ENCODE peak calls at places on chromosomes 1 and 21, in eight cellular contexts. O, G, I, U, T, P, J and L are unnamed samples.

GRCh38 chr1:118204106-118204505 is 19.1 kb upstream of the SPAG17 start:
- DNase-seq in G (no peak), U (no peak), T (no peak), I (no peak), O (no peak), J (no peak), P (no peak), L (no peak)

GRCh38 chr21:31470896-31471694 is 127.0 kb upstream of the TIAM1 start:
- DNase-seq in T (no peak), U (no peak), P (no peak), I (no peak), G (no peak), J (no peak), O (no peak), L (no peak)

GRCh38 chr1:165823552-165824268 is 3.7 kb upstream of the UCK2 start:
- DNase-seq in U (peak; percentile 14), P (no peak), G (no peak), I (no peak), T (no peak), O (no peak), J (no peak), L (no peak)

GRCh38 chr1:169689395-169689794 is 22.0 kb downstream of the SELL start:
- DNase-seq in G (no peak), T (no peak), O (no peak), P (no peak), U (no peak), J (no peak), I (no peak), L (no peak)

GRCh38 chr1:175564723-175565122 is 178.7 kb downstream of the TNR start:
- DNase-seq in J (no peak), G (no peak), T (no peak), O (no peak), I (no peak), P (no peak), U (no peak), L (no peak)

GRCh38 chr1:44489481-44489880 is 84.4 kb downstream of the RNF220 start:
- DNase-seq in T (no peak), G (no peak), J (no peak), I (no peak), O (no peak), U (no peak), P (no peak), L (peak; percentile 30)

GRCh38 chr1:162873671-162874666 is 13.0 kb upstream of the CCDC190 start:
- DNase-seq in G (peak; percentile 72), P (no peak), J (no peak), I (no peak), U (peak; percentile 96), O (no peak), T (no peak), L (no peak)

GRCh38 chr1:81731989-81732388 is 68.7 kb upstream of the ADGRL2 start:
- DNase-seq in U (peak; percentile 69), I (no peak), T (no peak), P (no peak), G (no peak), O (no peak), J (no peak), L (peak; percentile 26)

GRCh38 chr1:230797376-230798186 is 50.4 kb downstream of the CAPN9 start:
- DNase-seq in J (no peak), T (peak; percentile 86), U (peak; percentile 85), I (no peak), O (peak; percentile 70), P (peak; percentile 60), G (peak; percentile 70), L (peak; percentile 6)

GRCh38 chr1:230798491-230798890 is 51.3 kb downstream of the CAPN9 start:
- DNase-seq in I (no peak), P (no peak), U (no peak), T (no peak), G (no peak), J (no peak), O (no peak), L (no peak)

GRCh38 chr1:230798187-230798484 is 50.9 kb downstream of the CAPN9 start:
- DNase-seq in U (no peak), O (no peak), P (no peak), J (no peak), T (no peak), G (no peak), I (no peak), L (no peak)

GRCh38 chr1:230794871-230795645 is 47.9 kb downstream of the CAPN9 start:
- DNase-seq in J (no peak), U (no peak), I (no peak), T (no peak), P (no peak), O (peak; percentile 36), G (no peak), L (no peak)

DNA sequence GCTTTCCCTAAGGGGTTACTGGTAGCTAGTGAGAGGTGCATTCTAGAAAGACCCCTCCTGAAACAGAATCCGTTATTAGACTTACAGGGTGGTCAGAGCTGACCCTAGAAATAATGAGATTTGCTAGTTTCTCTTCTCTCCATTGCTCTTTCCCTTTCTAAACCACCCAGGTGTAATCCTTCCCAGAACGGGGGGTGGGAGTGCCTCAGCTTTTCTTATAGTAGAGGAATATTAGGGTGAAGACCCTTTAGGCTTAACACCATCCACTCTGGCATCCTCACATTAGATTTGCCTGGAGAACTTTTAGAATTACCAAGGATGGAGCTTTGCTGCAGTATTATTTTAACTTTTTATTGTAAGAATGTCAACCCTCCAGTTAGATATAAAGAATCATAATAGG is 49.4 kb downstream of the CAPN9 start:
- DNase-seq in I (no peak), P (no peak), G (no peak), O (no peak), T (no peak), U (no peak), J (no peak), L (no peak)
- H3K4me3 ChIP-seq in I (no peak overlapping the region), P (no peak overlapping the region), G (no peak overlapping the region), O (no peak overlapping the region), T (no peak overlapping the region), U (no peak overlapping the region), J (no peak overlapping the region), L (no peak overlapping the region)

GRCh38 chr1:210597555-210598134 is 268.9 kb downstream of the HHAT start:
- DNase-seq in J (no peak), P (no peak), G (peak; percentile 84), T (no peak), U (peak; percentile 92), I (no peak), O (no peak), L (peak; percentile 83)
- H3K4me3 ChIP-seq in J (no peak overlapping the region), P (no peak overlapping the region), G (no peak overlapping the region), T (no peak overlapping the region), U (no peak overlapping the region), I (no peak overlapping the region), O (no peak overlapping the region), L (no peak overlapping the region)

GRCh38 chr1:72986591-72987290 is 704.4 kb upstream of the NEGR1 start:
- DNase-seq in J (no peak), O (no peak), G (no peak), U (no peak), T (no peak), I (no peak), P (no peak), L (no peak)
- H3K4me3 ChIP-seq in J (no peak overlapping the region), O (no peak overlapping the region), G (no peak overlapping the region), U (no peak overlapping the region), T (no peak overlapping the region), I (no peak overlapping the region), P (no peak overlapping the region), L (no peak overlapping the region)

DNA sequence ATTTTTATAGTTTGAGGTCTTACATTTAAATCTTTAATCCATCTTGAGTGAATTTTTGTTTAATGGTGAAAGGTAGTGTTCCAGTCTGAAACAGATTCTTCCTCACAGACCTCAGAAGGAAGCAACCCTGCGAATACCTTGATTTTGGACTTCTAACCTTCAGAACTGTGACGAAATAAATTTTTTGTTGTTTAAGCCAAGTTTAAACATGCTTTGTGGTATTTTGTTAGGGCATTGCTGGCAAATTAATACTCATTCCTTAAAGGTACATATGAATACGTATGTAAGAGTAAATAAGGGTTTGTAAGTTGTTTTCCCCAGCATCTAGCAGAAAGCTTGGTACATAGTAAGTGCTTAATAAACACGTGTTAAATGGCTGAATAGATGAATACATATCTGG is 100.3 kb downstream of the SEC16B start:
- DNase-seq in U (no peak), I (no peak), O (no peak), G (no peak), J (no peak), T (no peak), P (no peak), L (no peak)
- H3K4me3 ChIP-seq in U (no peak overlapping the region), I (no peak overlapping the region), O (no peak overlapping the region), G (no peak overlapping the region), J (no peak overlapping the region), T (no peak overlapping the region), P (no peak overlapping the region), L (no peak overlapping the region)

GRCh38 chr1:21317035-21317689 is 26.9 kb upstream of the ECE1 start:
- DNase-seq in O (peak; percentile 90), T (no peak), I (no peak), J (no peak), U (peak; percentile 82), P (peak; percentile 74), G (no peak), L (no peak)
- H3K4me3 ChIP-seq in O (no peak overlapping the region), T (no peak overlapping the region), I (no peak overlapping the region), J (no peak overlapping the region), U (no peak overlapping the region), P (no peak overlapping the region), G (no peak overlapping the region), L (no peak overlapping the region)

GRCh38 chr1:16236495-16237342 is at the start of gene CPLANE2:
- DNase-seq in I (peak; percentile 98), G (peak; percentile 67), T (peak; percentile 97), O (peak; percentile 96), P (peak; percentile 90), J (peak; percentile 95), U (peak; percentile 89), L (no peak)

GRCh38 chr1:16235347-16235746 is 1.6 kb downstream of the CPLANE2 start:
- DNase-seq in J (no peak), T (no peak), I (peak; percentile 10), P (no peak), G (no peak), U (no peak), O (no peak), L (no peak)

GRCh38 chr1:16239972-16240491 is 3.0 kb upstream of the CPLANE2 start:
- DNase-seq in P (no peak), J (no peak), O (no peak), T (no peak), U (no peak), G (no peak), I (no peak), L (no peak)

GRCh38 chr1:16236091-16236494 is 890 bp downstream of the CPLANE2 start:
- DNase-seq in P (peak; percentile 38), G (no peak), J (no peak), I (peak; percentile 70), T (no peak), O (no peak), U (no peak), L (no peak)

DNA sequence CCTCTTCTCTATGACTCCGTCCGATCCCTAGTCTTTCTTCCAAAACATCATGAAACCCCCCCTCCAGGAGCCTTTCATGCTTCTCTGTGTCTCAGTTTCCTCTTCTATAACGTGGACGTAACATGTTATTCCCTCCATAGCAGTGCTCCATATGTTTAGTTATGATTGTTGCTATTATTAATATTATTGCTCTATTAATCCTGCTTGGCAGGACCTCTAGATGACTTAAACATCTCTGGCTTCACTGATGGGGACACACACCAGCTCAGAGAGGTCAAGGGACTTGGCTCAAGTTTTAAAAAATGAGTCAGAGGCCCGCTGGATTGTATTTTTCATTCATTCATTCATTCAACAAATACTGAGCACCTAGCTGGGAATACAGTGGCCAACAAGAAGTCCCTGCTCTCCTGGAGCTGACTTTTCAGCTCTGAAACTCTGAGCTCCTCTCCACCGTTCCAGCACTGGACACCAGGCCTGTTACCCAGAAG is 404 bp upstream of the CPLANE2 start:
- DNase-seq in I (no peak), T (no peak), G (no peak), J (no peak), P (no peak), O (no peak), U (peak; percentile 57), L (no peak)
- H3K4me3 ChIP-seq in I (peak overlapping the region; percentile 98), T (peak overlapping the region; percentile 66), G (peak overlapping the region; percentile 64), J (peak overlapping the region; percentile 47), P (peak overlapping the region; percentile 15), O (peak overlapping the region; percentile 70), U (peak overlapping the region; percentile 75), L (peak overlapping the region; percentile 81)